ENCODE peak calls at places on chromosomes 13 and 19, in six cellular contexts. Z, S, V, W, O and J are unnamed samples.

GRCh38 chr19:39112338-39112890 is 13.2 kb upstream of the PAK4 start:
- DNase-seq in O (no peak), Z (no peak), S (peak), W (no peak), V (no peak), J (no peak)

GRCh38 chr19:46049597-46049996 is 8.8 kb upstream of the IGFL4 start:
- DNase-seq in V (no peak), S (no peak), O (no peak), Z (no peak), W (no peak), J (no peak)

GRCh38 chr13:30607908-30608307 is 9.8 kb upstream of the USPL1 start:
- DNase-seq in O (no peak), Z (no peak), V (peak), W (no peak), S (no peak), J (no peak)

GRCh38 chr19:19006213-19006612 is 27.1 kb downstream of the SUGP2 start:
- DNase-seq in V (no peak), O (no peak), S (no peak), W (no peak), Z (no peak), J (no peak)

GRCh38 chr19:12665281-12665573 is 1.3 kb downstream of the MAN2B1 start:
- DNase-seq in Z (no peak), S (no peak), V (peak), W (no peak), O (no peak), J (no peak)

GRCh38 chr13:98813993-98814392 is 61.5 kb upstream of the SLC15A1 start:
- DNase-seq in V (no peak), O (no peak), S (no peak), W (no peak), Z (no peak), J (no peak)

GRCh38 chr13:94664889-94665288 is 47.5 kb downstream of the SOX21 start:
- DNase-seq in O (no peak), W (no peak), S (no peak), V (no peak), Z (no peak), J (no peak)

GRCh38 chr13:25478186-25478585 is 106.4 kb downstream of the ATP8A2 start:
- DNase-seq in O (no peak), W (no peak), S (peak), V (no peak), Z (no peak), J (no peak)

GRCh38 chr13:106373304-106373988 is 162.0 kb downstream of the EFNB2 start:
- DNase-seq in S (no peak), Z (no peak), V (no peak), W (no peak), O (no peak), J (no peak)

GRCh38 chr13:100608906-100609305 is 20.3 kb upstream of the GGACT start:
- DNase-seq in S (no peak), O (no peak), V (peak), W (no peak), Z (peak), J (no peak)

GRCh38 chr19:37635076-37636056 is 19.9 kb downstream of the ZFP30 start:
- DNase-seq in V (no peak), W (no peak), Z (no peak), S (no peak), O (no peak), J (no peak)

GRCh38 chr13:24747248-24748151 is 16.5 kb upstream of the RNF17 start:
- DNase-seq in O (no peak), W (no peak), Z (no peak), V (peak), S (no peak), J (peak)

GRCh38 chr13:40445557-40445990 is 220.9 kb downstream of the FOXO1 start:
- DNase-seq in S (peak), O (no peak), W (no peak), Z (no peak), V (peak), J (no peak)

GRCh38 chr13:81379183-81379582 is 1038.3 kb upstream of the SPRY2 start:
- DNase-seq in V (no peak), W (no peak), S (no peak), O (no peak), Z (no peak), J (no peak)

GRCh38 chr19:55173717-55174409 is 6.2 kb downstream of the SYT5 start:
- DNase-seq in Z (peak), O (no peak), S (no peak), V (peak), W (no peak), J (no peak)

GRCh38 chr13:108278466-108278865 is 8.9 kb downstream of the TNFSF13B start:
- DNase-seq in Z (no peak), V (no peak), O (no peak), W (no peak), S (no peak), J (no peak)

GRCh38 chr13:79898996-79899395 is 418.0 kb downstream of the NDFIP2 start:
- DNase-seq in W (no peak), V (no peak), O (no peak), Z (no peak), S (no peak), J (no peak)

GRCh38 chr19:16457195-16457953 is 14.4 kb downstream of the EPS15L1 start:
- DNase-seq in V (no peak), O (no peak), Z (no peak), W (peak), S (no peak), J (peak)

GRCh38 chr19:28715157-28715556 is 497.8 kb downstream of the UQCRFS1 start:
- DNase-seq in Z (no peak), V (no peak), W (no peak), S (no peak), O (no peak), J (no peak)

GRCh38 chr19:6577410-6578125 is 13.4 kb downstream of the CD70 start:
- DNase-seq in S (no peak), Z (no peak), W (no peak), V (peak), O (no peak), J (no peak)

GRCh38 chr19:14562660-14563589 is 8.9 kb downstream of the NDUFB7 start:
- DNase-seq in V (no peak), W (no peak), O (no peak), Z (no peak), S (no peak), J (no peak)

GRCh38 chr19:16594131-16594586 is 21.9 kb upstream of the SLC35E1 start:
- DNase-seq in Z (no peak), O (no peak), S (no peak), W (no peak), V (peak), J (no peak)

GRCh38 chr19:7902796-7903243 is 857 bp upstream of the MAP2K7 start:
- DNase-seq in W (no peak), O (no peak), S (no peak), Z (no peak), V (peak), J (no peak)

GRCh38 chr19:7905298-7905697 is 1.6 kb downstream of the MAP2K7 start:
- DNase-seq in Z (no peak), V (peak), O (no peak), S (no peak), W (no peak), J (no peak)

GRCh38 chr19:7901337-7901736 is 2.3 kb upstream of the MAP2K7 start:
- DNase-seq in W (no peak), Z (no peak), V (no peak), O (no peak), S (no peak), J (no peak)

GRCh38 chr19:7904074-7905020 is 670 bp downstream of the MAP2K7 start:
- DNase-seq in S (no peak), W (no peak), V (peak), O (no peak), Z (no peak), J (no peak)

GRCh38 chr19:7903244-7904073 is at the start of gene MAP2K7:
- DNase-seq in V (peak), S (peak), Z (peak), W (peak), O (peak), J (peak)
- TF ChIP-seq CTCF in V (peak), S (peak), Z (peak), W (no peak), O (peak), J (peak)

GRCh38 chr13:44989941-44990340 is 603 bp downstream of the GPALPP1 start:
- DNase-seq in V (no peak), O (no peak), Z (no peak), S (no peak), W (no peak), J (no peak)
- TF ChIP-seq CTCF in V (no peak), O (no peak), Z (no peak), S (no peak), W (no peak), J (no peak)

GRCh38 chr13:27622102-27622820 is 569 bp downstream of the POLR1D start:
- DNase-seq in O (no peak), W (no peak), Z (no peak), S (no peak), V (peak), J (no peak)
- TF ChIP-seq CTCF in O (peak), W (no peak), Z (peak), S (peak), V (peak), J (peak)

GRCh38 chr13:42591602-42592001 is 17.6 kb downstream of the TNFSF11 start:
- DNase-seq in V (no peak), O (no peak), W (no peak), S (no peak), Z (no peak), J (no peak)
- TF ChIP-seq CTCF in V (no peak), O (no peak), W (no peak), S (no peak), Z (no peak), J (no peak)

GRCh38 chr13:54592201-54592600 is 1563.6 kb downstream of the OLFM4 start:
- DNase-seq in Z (no peak), V (no peak), S (no peak), W (no peak), O (no peak), J (no peak)
- TF ChIP-seq CTCF in Z (no peak), V (no peak), S (no peak), W (no peak), O (no peak), J (no peak)

GRCh38 chr19:47507924-47508553 is 6.8 kb downstream of the NAPA start:
- DNase-seq in O (no peak), Z (no peak), W (no peak), S (no peak), V (no peak), J (no peak)
- TF ChIP-seq CTCF in O (no peak), Z (no peak), W (no peak), S (no peak), V (no peak), J (no peak)

GRCh38 chr19:32406161-32407003 is 812 bp downstream of the DPY19L3 start:
- DNase-seq in O (no peak), S (no peak), V (no peak), Z (no peak), W (no peak), J (no peak)
- TF ChIP-seq CTCF in O (no peak), S (no peak), V (peak), Z (peak), W (no peak), J (no peak)

DNA sequence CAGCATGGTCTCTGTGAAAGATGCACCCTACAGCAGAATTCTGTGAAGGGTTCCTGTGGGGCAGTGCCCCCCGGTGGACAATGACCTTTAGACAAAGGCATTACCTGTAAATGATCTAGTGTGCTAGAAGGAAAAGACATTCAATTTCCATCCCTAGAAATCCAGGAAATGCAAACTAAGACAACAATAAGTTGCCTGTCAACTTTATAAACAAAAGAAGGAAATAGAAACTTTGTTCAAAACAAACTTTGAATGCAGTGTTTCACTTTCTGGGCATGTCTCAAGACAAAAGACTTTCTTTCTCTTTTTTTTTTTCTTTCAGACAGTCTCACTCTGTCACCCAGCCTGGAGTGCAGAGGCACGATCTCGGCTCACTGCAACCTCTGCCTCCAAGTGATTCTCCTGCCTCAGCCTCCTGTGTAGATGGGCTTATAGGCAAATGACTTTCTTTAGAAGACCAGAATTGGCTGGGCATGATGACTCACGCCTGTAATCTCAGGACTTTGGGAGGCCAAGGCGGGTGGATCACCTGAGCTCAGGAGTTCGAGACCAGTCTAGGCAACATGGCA is 15.5 kb downstream of the TEX101 start:
- DNase-seq in S (no peak), Z (no peak), O (no peak), V (peak), W (no peak), J (no peak)
- TF ChIP-seq CTCF in S (peak), Z (no peak), O (peak), V (no peak), W (no peak), J (no peak)

DNA sequence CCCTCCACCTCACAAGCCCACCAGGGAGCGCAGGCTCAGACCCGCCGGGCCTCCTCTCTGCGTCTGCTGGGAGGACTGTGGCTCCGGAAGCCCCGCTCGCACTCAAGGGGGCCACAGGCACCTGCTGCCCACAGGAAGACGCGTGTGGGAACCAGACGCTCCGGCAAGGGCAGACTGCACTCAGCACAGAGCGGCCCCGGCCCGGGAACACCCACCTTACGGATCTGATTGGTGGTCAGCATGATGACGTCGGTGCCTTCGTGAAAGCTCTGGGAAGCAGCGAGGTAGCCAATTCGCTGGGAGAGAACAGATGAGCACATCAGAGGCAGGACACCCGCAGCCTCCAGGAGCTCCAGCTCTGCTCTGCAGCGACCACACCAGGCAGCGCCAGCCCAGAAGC is 14.6 kb downstream of the AP3D1 start:
- DNase-seq in W (no peak), O (no peak), S (no peak), V (no peak), Z (no peak), J (no peak)
- TF ChIP-seq CTCF in W (no peak), O (no peak), S (no peak), V (no peak), Z (no peak), J (no peak)

GRCh38 chr13:45880242-45880641 is 28.7 kb upstream of the SIAH3 start:
- DNase-seq in O (no peak), W (no peak), Z (no peak), S (no peak), V (no peak), J (no peak)

GRCh38 chr13:45882626-45883025 is 31.1 kb upstream of the SIAH3 start:
- DNase-seq in W (no peak), V (no peak), Z (no peak), O (no peak), S (no peak), J (no peak)

GRCh38 chr13:45876781-45877180 is 25.2 kb upstream of the SIAH3 start:
- DNase-seq in O (no peak), W (no peak), Z (no peak), V (no peak), S (no peak), J (no peak)

GRCh38 chr13:45878966-45879365 is 27.4 kb upstream of the SIAH3 start:
- DNase-seq in S (no peak), W (no peak), Z (no peak), O (no peak), V (no peak), J (no peak)

GRCh38 chr13:45879666-45880065 is 28.1 kb upstream of the SIAH3 start:
- DNase-seq in O (no peak), Z (no peak), V (peak), W (no peak), S (no peak), J (no peak)
- TF ChIP-seq CTCF in O (peak), Z (peak), V (no peak), W (no peak), S (peak), J (peak)